ENCODE peak calls at places on chromosome 22, in seven cellular contexts. One of them, this sample, is unnamed.

GRCh38 chr22:43827926-43828710 is 16.0 kb upstream of the EFCAB6 start:
- DNase-seq in pancreas: peak; percentile 26
- DNase-seq in H9: peak; percentile 25
- DNase-seq in H7: peak; percentile 51
- DNase-seq in activated CD4-positive, alpha-beta T cell treated with anti-CD3 and anti-CD28 coated beads for 24 hours: no peak
- DNase-seq in Caki2: no peak
- DNase-seq in NCI-H2029: no peak
- DNase-seq in this sample: no peak

GRCh38 chr22:23754220-23754919 is at the start of gene VPREB3:
- DNase-seq in activated CD4-positive, alpha-beta T cell treated with anti-CD3 and anti-CD28 coated beads for 24 hours: no peak
- DNase-seq in pancreas: no peak
- DNase-seq in NCI-H2029: no peak
- DNase-seq in H9: no peak
- DNase-seq in H7: peak; percentile 60
- DNase-seq in Caki2: no peak
- DNase-seq in this sample: no peak

GRCh38 chr22:42939941-42940653 is 74.9 kb downstream of the PACSIN2 start:
- DNase-seq in H9: no peak
- DNase-seq in pancreas: peak; percentile 85
- DNase-seq in Caki2: peak; percentile 82
- DNase-seq in H7: no peak
- DNase-seq in NCI-H2029: peak; percentile 78
- DNase-seq in activated CD4-positive, alpha-beta T cell treated with anti-CD3 and anti-CD28 coated beads for 24 hours: no peak
- DNase-seq in this sample: no peak

GRCh38 chr22:47332246-47332980 is 570.0 kb downstream of the TBC1D22A start:
- DNase-seq in activated CD4-positive, alpha-beta T cell treated with anti-CD3 and anti-CD28 coated beads for 24 hours: no peak
- DNase-seq in pancreas: no peak
- DNase-seq in H7: no peak
- DNase-seq in H9: no peak
- DNase-seq in Caki2: no peak
- DNase-seq in NCI-H2029: no peak
- DNase-seq in this sample: no peak

GRCh38 chr22:45784357-45785277 is 113.0 kb downstream of the ATXN10 start:
- DNase-seq in H7: no peak
- DNase-seq in Caki2: peak; percentile 98
- DNase-seq in pancreas: no peak
- DNase-seq in activated CD4-positive, alpha-beta T cell treated with anti-CD3 and anti-CD28 coated beads for 24 hours: no peak
- DNase-seq in H9: no peak
- DNase-seq in NCI-H2029: no peak
- DNase-seq in this sample: no peak

GRCh38 chr22:40107756-40108437 is 69.8 kb upstream of the TNRC6B start:
- DNase-seq in pancreas: no peak
- DNase-seq in NCI-H2029: peak; percentile 4
- DNase-seq in H9: no peak
- DNase-seq in H7: no peak
- DNase-seq in Caki2: no peak
- DNase-seq in activated CD4-positive, alpha-beta T cell treated with anti-CD3 and anti-CD28 coated beads for 24 hours: no peak
- DNase-seq in this sample: no peak

GRCh38 chr22:24355574-24355973 is 71.8 kb upstream of the ADORA2A start:
- DNase-seq in H7: no peak
- DNase-seq in pancreas: no peak
- DNase-seq in Caki2: no peak
- DNase-seq in H9: no peak
- DNase-seq in NCI-H2029: no peak
- DNase-seq in activated CD4-positive, alpha-beta T cell treated with anti-CD3 and anti-CD28 coated beads for 24 hours: no peak
- DNase-seq in this sample: no peak

GRCh38 chr22:41799486-41800347 is 762 bp upstream of the CCDC134 start:
- DNase-seq in H7: peak; percentile 83
- DNase-seq in activated CD4-positive, alpha-beta T cell treated with anti-CD3 and anti-CD28 coated beads for 24 hours: no peak
- DNase-seq in NCI-H2029: no peak
- DNase-seq in H9: peak; percentile 43
- DNase-seq in pancreas: peak; percentile 70
- DNase-seq in Caki2: no peak
- DNase-seq in this sample: no peak

GRCh38 chr22:25689631-25690030 is 52.4 kb upstream of the MYO18B start:
- DNase-seq in H7: no peak
- DNase-seq in NCI-H2029: no peak
- DNase-seq in activated CD4-positive, alpha-beta T cell treated with anti-CD3 and anti-CD28 coated beads for 24 hours: no peak
- DNase-seq in H9: no peak
- DNase-seq in Caki2: no peak
- DNase-seq in pancreas: no peak
- DNase-seq in this sample: no peak

GRCh38 chr22:37331034-37331428 is 48.7 kb downstream of the CYTH4 start:
- DNase-seq in pancreas: peak; percentile 32
- DNase-seq in NCI-H2029: no peak
- DNase-seq in activated CD4-positive, alpha-beta T cell treated with anti-CD3 and anti-CD28 coated beads for 24 hours: no peak
- DNase-seq in H9: no peak
- DNase-seq in Caki2: peak; percentile 57
- DNase-seq in H7: no peak
- DNase-seq in this sample: no peak

GRCh38 chr22:39233736-39234120 is 11.1 kb downstream of the PDGFB start:
- DNase-seq in H9: no peak
- DNase-seq in pancreas: peak; percentile 45
- DNase-seq in H7: peak; percentile 85
- DNase-seq in activated CD4-positive, alpha-beta T cell treated with anti-CD3 and anti-CD28 coated beads for 24 hours: no peak
- DNase-seq in NCI-H2029: no peak
- DNase-seq in Caki2: no peak
- DNase-seq in this sample: no peak

GRCh38 chr22:48097723-48098122 is 1335.3 kb downstream of the TBC1D22A start:
- DNase-seq in NCI-H2029: no peak
- DNase-seq in Caki2: no peak
- DNase-seq in activated CD4-positive, alpha-beta T cell treated with anti-CD3 and anti-CD28 coated beads for 24 hours: no peak
- DNase-seq in pancreas: no peak
- DNase-seq in H7: no peak
- DNase-seq in H9: no peak
- DNase-seq in this sample: no peak